ENCODE peak calls at places on chromosomes 16 and 17, in ten cellular contexts. Y is body of pancreas; R is ascending aorta; W is AML-193; V is activated naive CD4-positive, alpha-beta T cell treated with anti-CD3 and anti-CD28 coated beads, Interleukin-2, amount 10 ng/mL, durations not matched to agents 7 days and 5 days; Q is AG08395; L is fibroblast of lung; I is fibroblast of the conjunctiva; O is stimulated activated CD4-positive, alpha-beta T cell treated with anti-CD3 and anti-CD28 coated beads, Interleukin-4, amount 100 ng/mL, for 1 hour; M is NCI-H748 treated with DMSO at 0.1 percent for 48 hours. D is an unnamed sample.

GRCh38 chr17:64707077-64707591 is 45.0 kb upstream of the SMURF2 start:
- DNase-seq in Q (peak), R (peak), L (peak), Y (peak), O (no peak), I (peak), V (no peak), W (peak), M (no peak), D (peak)

GRCh38 chr17:21218831-21219380 is 4.9 kb upstream of the TMEM11 start:
- DNase-seq in V (no peak), R (no peak), Y (no peak), M (no peak), W (no peak), O (no peak), L (no peak), I (no peak), Q (no peak), D (no peak)

GRCh38 chr17:82931696-82932060 is 91.9 kb upstream of the ZNF750 start:
- DNase-seq in M (no peak), R (no peak), W (no peak), L (peak), O (no peak), Y (peak), V (peak), Q (peak), I (peak), D (no peak)

GRCh38 chr16:72736074-72736473 is 311.9 kb downstream of the ZFHX3 start:
- DNase-seq in R (no peak), Q (no peak), Y (no peak), L (no peak), V (no peak), M (no peak), I (no peak), O (no peak), W (no peak), D (no peak)

GRCh38 chr17:64448665-64449512 is at the start of gene MILR1:
- DNase-seq in L (peak), R (no peak), Q (peak), W (peak), O (no peak), V (no peak), M (no peak), I (peak), Y (peak), D (peak)

GRCh38 chr17:37358098-37358829 is 17.5 kb upstream of the C17orf78 start:
- DNase-seq in W (peak), V (peak), O (peak), Y (peak), I (peak), R (no peak), M (peak), Q (peak), L (peak), D (no peak)

GRCh38 chr16:49644143-49644460 is 211.8 kb downstream of the ZNF423 start:
- DNase-seq in Y (no peak), M (no peak), Q (no peak), O (no peak), V (no peak), L (no peak), R (no peak), W (no peak), I (no peak), D (no peak)

GRCh38 chr16:67117716-67118115 is 8.0 kb downstream of the PHAF1 start:
- DNase-seq in M (no peak), L (no peak), I (no peak), O (no peak), V (no peak), R (no peak), Y (no peak), W (no peak), Q (no peak), D (no peak)

GRCh38 chr17:10757658-10758057 is 27.8 kb upstream of the TMEM220 start:
- DNase-seq in L (no peak), Q (no peak), W (no peak), M (no peak), Y (no peak), R (no peak), I (no peak), O (no peak), V (no peak), D (no peak)

GRCh38 chr17:62703269-62703775 is 75.9 kb downstream of the MRC2 start:
- DNase-seq in O (peak), W (no peak), V (no peak), I (no peak), Y (peak), Q (peak), M (no peak), R (peak), L (peak), D (no peak)

GRCh38 chr16:50263940-50264929 is 2.1 kb upstream of the ADCY7 start:
- DNase-seq in I (no peak), W (no peak), Y (no peak), R (no peak), V (peak), L (peak), M (no peak), O (no peak), Q (no peak), D (no peak)

GRCh38 chr16:26457061-26457460 is 609.7 kb upstream of the C16orf82 start:
- DNase-seq in I (no peak), R (no peak), L (no peak), Y (no peak), W (no peak), O (no peak), Q (no peak), M (no peak), V (no peak), D (no peak)

GRCh38 chr16:82835487-82836160 is 208.9 kb downstream of the CDH13 start:
- DNase-seq in R (no peak), Q (no peak), M (no peak), O (no peak), V (no peak), L (peak), I (no peak), W (no peak), Y (no peak), D (no peak)

GRCh38 chr16:56988948-56989945 is at the start of gene NLRC5:
- DNase-seq in M (peak), L (peak), V (peak), Y (peak), Q (peak), W (peak), R (peak), O (peak), I (peak), D (no peak)

GRCh38 chr16:73506568-73507056 is 458.7 kb upstream of the ZFHX3 start:
- DNase-seq in I (no peak), Y (no peak), L (no peak), O (no peak), W (no peak), V (no peak), M (no peak), R (no peak), Q (no peak), D (no peak)

GRCh38 chr17:48046296-48046695 is 1.9 kb upstream of the NFE2L1 start:
- DNase-seq in Q (no peak), L (no peak), I (no peak), V (no peak), M (no peak), O (no peak), W (no peak), Y (no peak), R (no peak), D (no peak)

GRCh38 chr16:65415460-65415859 is 293.6 kb upstream of the CDH11 start:
- DNase-seq in O (no peak), M (no peak), R (no peak), V (no peak), I (no peak), Q (no peak), W (no peak), L (peak), Y (no peak), D (no peak)

GRCh38 chr16:3012828-3013420 is at the start of gene CLDN9:
- DNase-seq in R (no peak), M (no peak), W (no peak), O (no peak), Q (no peak), V (no peak), L (no peak), Y (peak), I (no peak), D (no peak)

GRCh38 chr16:8929086-8929748 is 34.5 kb downstream of the USP7 start:
- DNase-seq in L (no peak), Q (no peak), M (no peak), Y (no peak), V (no peak), R (no peak), W (no peak), I (no peak), O (no peak), D (no peak)

GRCh38 chr16:73171901-73172619 is 124.1 kb upstream of the ZFHX3 start:
- DNase-seq in M (no peak), R (no peak), V (no peak), Q (no peak), W (no peak), Y (no peak), O (no peak), L (no peak), I (no peak), D (no peak)

GRCh38 chr17:704111-704864 is 10.4 kb downstream of the VPS53 start:
- DNase-seq in L (peak), Q (no peak), M (no peak), Y (no peak), I (no peak), V (no peak), R (no peak), O (no peak), W (no peak), D (no peak)

GRCh38 chr16:4241601-4242270 is at the start of gene SRL:
- DNase-seq in Y (no peak), W (no peak), I (no peak), Q (no peak), L (no peak), O (no peak), M (no peak), V (no peak), R (no peak), D (no peak)

GRCh38 chr17:42283241-42284019 is 4.9 kb upstream of the STAT5A start:
- DNase-seq in I (no peak), W (no peak), Q (no peak), L (no peak), V (no peak), O (peak), Y (no peak), R (no peak), M (no peak), D (no peak)

GRCh38 chr17:9419932-9420453 is 155.6 kb downstream of the STX8 start:
- DNase-seq in W (no peak), I (no peak), V (no peak), Q (peak), M (no peak), O (no peak), R (no peak), Y (no peak), L (peak), D (no peak)

GRCh38 chr17:12522743-12523181 is 142.9 kb upstream of the MYOCD start:
- DNase-seq in Y (no peak), M (no peak), R (no peak), V (no peak), I (no peak), O (no peak), Q (peak), W (no peak), L (peak), D (no peak)

GRCh38 chr17:81831957-81832607 is 1.0 kb downstream of the MCRIP1 start:
- DNase-seq in Y (peak), V (peak), O (peak), L (peak), R (no peak), M (no peak), Q (peak), W (peak), I (no peak), D (no peak)

GRCh38 chr17:51711581-51711980 is 446.9 kb downstream of the CA10 start:
- DNase-seq in L (no peak), Q (no peak), W (no peak), V (no peak), I (no peak), Y (no peak), O (no peak), R (no peak), M (no peak), D (no peak)

GRCh38 chr16:31202402-31203385 is at the start of gene PYCARD:
- DNase-seq in Y (peak), L (peak), O (peak), W (peak), I (no peak), V (peak), Q (peak), R (no peak), M (no peak), D (no peak)

D was measured in glomerular endothelial cell.